ENCODE peak calls at places on chromosome 3, in seven cellular contexts. R, H, M, P, X, T and W are unnamed samples.

GRCh38 chr3:128489860-128490649 is 2.9 kb downstream of the GATA2 start:
- DNase-seq in R (peak), H (peak), M (no peak), P (no peak), X (no peak), T (no peak), W (no peak)

GRCh38 chr3:29170894-29171582 is 109.8 kb upstream of the RBMS3 start:
- DNase-seq in R (no peak), H (peak), M (no peak), P (no peak), X (no peak), T (no peak), W (no peak)

GRCh38 chr3:184645304-184645703 is 66.6 kb downstream of the MAGEF1 start:
- DNase-seq in R (no peak), H (peak), M (no peak), P (no peak), X (no peak), T (no peak), W (no peak)

GRCh38 chr3:54424283-54424682 is 301.9 kb downstream of the CACNA2D3 start:
- DNase-seq in R (no peak), H (no peak), M (no peak), P (no peak), X (no peak), T (no peak), W (no peak)

GRCh38 chr3:190825389-190826016 is 37.0 kb downstream of the GMNC start:
- DNase-seq in R (no peak), H (no peak), M (no peak), P (no peak), X (no peak), T (no peak), W (no peak)

GRCh38 chr3:43496740-43497375 is 125.0 kb downstream of the ANO10 start:
- DNase-seq in R (no peak), H (no peak), M (no peak), P (no peak), X (no peak), T (no peak), W (no peak)

GRCh38 chr3:48918388-48919214 is at the start of gene ARIH2:
- DNase-seq in R (peak), H (peak), M (peak), P (peak), X (peak), T (peak), W (peak)

GRCh38 chr3:189160519-189161309 is 11.1 kb upstream of the TPRG1 start:
- DNase-seq in R (no peak), H (no peak), M (no peak), P (no peak), X (no peak), T (no peak), W (no peak)

GRCh38 chr3:10012106-10012505 is 14.1 kb upstream of the FANCD2 start:
- DNase-seq in R (no peak), H (no peak), M (no peak), P (no peak), X (no peak), T (no peak), W (no peak)

GRCh38 chr3:72892870-72893269 is 5.0 kb downstream of the GXYLT2 start:
- DNase-seq in R (peak), H (no peak), M (no peak), P (no peak), X (no peak), T (no peak), W (no peak)

GRCh38 chr3:63992461-63993209 is 30.7 kb downstream of the PSMD6 start:
- DNase-seq in R (no peak), H (no peak), M (no peak), P (no peak), X (no peak), T (no peak), W (no peak)

GRCh38 chr3:33636125-33636855 is 81.8 kb downstream of the CLASP2 start:
- DNase-seq in R (no peak), H (peak), M (peak), P (no peak), X (no peak), T (no peak), W (peak)

GRCh38 chr3:197541756-197542539 is 13.8 kb downstream of the BDH1 start:
- DNase-seq in R (no peak), H (peak), M (peak), P (no peak), X (no peak), T (no peak), W (peak)

GRCh38 chr3:135215516-135215915 is 420.5 kb downstream of the EPHB1 start:
- DNase-seq in R (no peak), H (no peak), M (no peak), P (no peak), X (no peak), T (no peak), W (no peak)

GRCh38 chr3:63655519-63655918 is 3.0 kb downstream of the SNTN start:
- DNase-seq in R (no peak), H (peak), M (no peak), P (no peak), X (no peak), T (no peak), W (no peak)

GRCh38 chr3:29381595-29381994 is 100.7 kb downstream of the RBMS3 start:
- DNase-seq in R (no peak), H (peak), M (no peak), P (no peak), X (no peak), T (no peak), W (no peak)

GRCh38 chr3:173976281-173976680 is 578.7 kb downstream of the NLGN1 start:
- DNase-seq in R (no peak), H (no peak), M (no peak), P (no peak), X (no peak), T (no peak), W (no peak)

GRCh38 chr3:8488877-8489865 is 12.5 kb upstream of the LMCD1 start:
- DNase-seq in R (no peak), H (peak), M (no peak), P (no peak), X (no peak), T (no peak), W (no peak)

GRCh38 chr3:177281292-177281942 is 84.1 kb upstream of the TBL1XR1 start:
- DNase-seq in R (peak), H (no peak), M (no peak), P (no peak), X (no peak), T (no peak), W (no peak)

GRCh38 chr3:186237915-186238314 is 124.1 kb downstream of the DGKG start:
- DNase-seq in R (no peak), H (no peak), M (no peak), P (no peak), X (no peak), T (no peak), W (no peak)

GRCh38 chr3:87987952-87988351 is 70.9 kb downstream of the CGGBP1 start:
- DNase-seq in R (no peak), H (no peak), M (no peak), P (no peak), X (no peak), T (no peak), W (no peak)

GRCh38 chr3:66729685-66730393 is 229.0 kb upstream of the LRIG1 start:
- DNase-seq in R (no peak), H (no peak), M (no peak), P (no peak), X (no peak), T (no peak), W (no peak)

GRCh38 chr3:100591411-100591810 is 18.0 kb upstream of the ADGRG7 start:
- DNase-seq in R (no peak), H (no peak), M (no peak), P (no peak), X (no peak), T (no peak), W (no peak)

GRCh38 chr3:131222599-131222998 is 159.0 kb upstream of the NUDT16 start:
- DNase-seq in R (no peak), H (no peak), M (no peak), P (no peak), X (no peak), T (no peak), W (no peak)

GRCh38 chr3:24355806-24356205 is 138.8 kb downstream of the THRB start:
- DNase-seq in R (no peak), H (peak), M (no peak), P (no peak), X (no peak), T (no peak), W (no peak)

GRCh38 chr3:171282041-171282440 is 178.2 kb downstream of the TNIK start:
- DNase-seq in R (no peak), H (peak), M (peak), P (no peak), X (no peak), T (no peak), W (no peak)

GRCh38 chr3:113626513-113627371 is 69.7 kb downstream of the USF3 start:
- DNase-seq in R (peak), H (peak), M (peak), P (no peak), X (no peak), T (no peak), W (peak)

GRCh38 chr3:124965413-124965812 is 30.9 kb upstream of the MUC13 start:
- DNase-seq in R (no peak), H (no peak), M (no peak), P (no peak), X (no peak), T (no peak), W (no peak)

GRCh38 chr3:178777718-178778411 is 241.6 kb downstream of the KCNMB2 start:
- DNase-seq in R (no peak), H (peak), M (no peak), P (no peak), X (no peak), T (no peak), W (no peak)

GRCh38 chr3:179731544-179731943 is 78.7 kb downstream of the USP13 start:
- DNase-seq in R (no peak), H (no peak), M (no peak), P (no peak), X (no peak), T (no peak), W (no peak)

GRCh38 chr3:46006243-46006642 is 10.6 kb upstream of the FYCO1 start:
- DNase-seq in R (no peak), H (peak), M (no peak), P (no peak), X (no peak), T (no peak), W (no peak)

GRCh38 chr3:188400494-188401243 is 246.7 kb downstream of the LPP start:
- DNase-seq in R (no peak), H (no peak), M (peak), P (no peak), X (no peak), T (no peak), W (no peak)

GRCh38 chr3:109355625-109356441 is 18.5 kb upstream of the DPPA4 start:
- DNase-seq in R (no peak), H (no peak), M (no peak), P (no peak), X (no peak), T (no peak), W (peak)

GRCh38 chr3:151382671-151383070 is 1.9 kb downstream of the P2RY12 start:
- DNase-seq in R (no peak), H (no peak), M (no peak), P (no peak), X (no peak), T (no peak), W (no peak)

GRCh38 chr3:136171097-136171542 is 25.0 kb downstream of the MSL2 start:
- DNase-seq in R (no peak), H (peak), M (no peak), P (no peak), X (no peak), T (no peak), W (no peak)

GRCh38 chr3:71916747-71917369 is 131.9 kb upstream of the PROK2 start:
- DNase-seq in R (no peak), H (peak), M (no peak), P (no peak), X (no peak), T (no peak), W (no peak)

GRCh38 chr3:38158472-38158871 is 6.9 kb upstream of the OXSR1 start:
- DNase-seq in R (peak), H (no peak), M (no peak), P (no peak), X (no peak), T (no peak), W (no peak)

GRCh38 chr3:64268926-64269325 is 43.7 kb upstream of the PRICKLE2 start:
- DNase-seq in R (no peak), H (no peak), M (no peak), P (no peak), X (no peak), T (no peak), W (no peak)

GRCh38 chr3:5136619-5137429 is 14.7 kb downstream of the ARL8B start:
- DNase-seq in R (no peak), H (peak), M (no peak), P (no peak), X (no peak), T (peak), W (no peak)